ENCODE peak calls at places on chromosomes 13 and 19, in five cellular contexts. X is naive B cell; D is CD8-positive, alpha-beta memory T cell; O is EH; S is stimulated activated CD4-positive, alpha-beta T cell treated with anti-CD3 and anti-CD28 coated beads, Interleukin-15, amount 100 ng/mL, for 48 hours. R is an unnamed sample.

GRCh38 chr19:55080121-55080914 is 4.6 kb downstream of the EPS8L1 start:
- DNase-seq in X (no peak), D (peak; percentile 52), O (peak; percentile 73), S (peak; percentile 68), R (peak; percentile 36)

GRCh38 chr19:7524523-7524922 is 2.1 kb downstream of the MCOLN1 start:
- DNase-seq in X (no peak), O (no peak), D (no peak), S (no peak), R (no peak)

GRCh38 chr13:83906240-83906820 is 24.1 kb upstream of the SLITRK1 start:
- DNase-seq in O (no peak), S (no peak), X (no peak), D (no peak), R (no peak)

GRCh38 chr19:40811478-40812341 is 12.7 kb downstream of the EGLN2 start:
- DNase-seq in D (no peak), O (no peak), X (no peak), S (no peak), R (peak; percentile 46)

GRCh38 chr13:96492758-96493157 is 402.9 kb downstream of the HS6ST3 start:
- DNase-seq in X (no peak), S (no peak), O (no peak), D (no peak), R (no peak)

GRCh38 chr13:95254341-95254740 is 46.9 kb downstream of the ABCC4 start:
- DNase-seq in X (no peak), S (no peak), O (peak; percentile 70), D (no peak), R (no peak)

GRCh38 chr19:41740415-41741243 is 14.7 kb upstream of the CEACAM6 start:
- DNase-seq in X (no peak), S (peak; percentile 12), D (no peak), O (no peak), R (no peak)

GRCh38 chr13:49791214-49791752 is 1.2 kb downstream of the KPNA3 start:
- DNase-seq in X (peak; percentile 1), D (peak; percentile 1), S (no peak), O (peak; percentile 25), R (no peak)

GRCh38 chr19:17409990-17410389 is 4.6 kb upstream of the BST2 start:
- DNase-seq in S (no peak), D (no peak), X (no peak), O (no peak), R (no peak)

GRCh38 chr13:113364933-113365371 is 1.0 kb upstream of the GRTP1 start:
- DNase-seq in D (no peak), X (no peak), O (no peak), S (no peak), R (no peak)

GRCh38 chr13:29707876-29708543 is 112.5 kb upstream of the SLC7A1 start:
- DNase-seq in X (peak; percentile 5), O (peak; percentile 72), S (peak; percentile 29), D (peak; percentile 22), R (peak; percentile 17)

GRCh38 chr13:60167121-60167520 is 3.4 kb upstream of the DIAPH3 start:
- DNase-seq in O (no peak), S (no peak), X (no peak), D (no peak), R (no peak)

GRCh38 chr13:50129923-50130685 is 114.9 kb downstream of the KCNRG start:
- DNase-seq in O (no peak), X (peak; percentile 33), D (peak; percentile 27), S (no peak), R (peak; percentile 25)

GRCh38 chr19:19075126-19075525 is 11.3 kb downstream of the SLC25A42 start:
- DNase-seq in O (no peak), X (no peak), D (no peak), S (no peak), R (no peak)

GRCh38 chr13:33229446-33230177 is 55.9 kb downstream of the STARD13 start:
- DNase-seq in S (no peak), X (no peak), O (peak; percentile 78), D (no peak), R (no peak)

GRCh38 chr19:33426621-33427475 is 53.3 kb downstream of the CEBPG start:
- DNase-seq in O (no peak), S (no peak), D (no peak), X (no peak), R (no peak)

GRCh38 chr13:93145199-93145598 is 81.4 kb upstream of the GPC6 start:
- DNase-seq in O (no peak), X (no peak), D (no peak), S (no peak), R (no peak)

GRCh38 chr13:76848596-76848995 is 37.6 kb downstream of the KCTD12 start:
- DNase-seq in D (no peak), O (no peak), X (no peak), S (no peak), R (no peak)

GRCh38 chr13:51887441-51887840 is 25.7 kb downstream of the CCDC70 start:
- DNase-seq in O (no peak), X (no peak), S (no peak), D (no peak), R (no peak)

GRCh38 chr19:6551607-6552450 is 21.0 kb downstream of the TNFSF9 start:
- DNase-seq in O (no peak), D (peak; percentile 69), S (peak; percentile 41), X (no peak), R (peak; percentile 71)

GRCh38 chr19:12763100-12763499 is 11.5 kb downstream of the BEST2 start:
- DNase-seq in O (no peak), X (no peak), S (no peak), D (no peak), R (no peak)

GRCh38 chr19:31838163-31838798 is 489.0 kb upstream of the TSHZ3 start:
- DNase-seq in S (no peak), X (no peak), D (no peak), O (no peak), R (no peak)

GRCh38 chr13:46530084-46530935 is 22.7 kb upstream of the LRCH1 start:
- DNase-seq in S (no peak), X (no peak), D (no peak), O (peak; percentile 71), R (no peak)

GRCh38 chr19:52464798-52465470 is 11.6 kb downstream of the ZNF578 start:
- DNase-seq in D (no peak), X (no peak), O (no peak), S (no peak), R (no peak)

GRCh38 chr19:18992696-18993095 is 40.6 kb downstream of the SUGP2 start:
- DNase-seq in O (no peak), D (no peak), X (no peak), S (no peak), R (no peak)

GRCh38 chr19:58218899-58219298 is 9.8 kb upstream of the ZNF544 start:
- DNase-seq in X (no peak), O (peak; percentile 22), D (peak; percentile 32), S (peak; percentile 15), R (no peak)

GRCh38 chr13:30477346-30478235 is 11.9 kb upstream of the HMGB1 start:
- DNase-seq in D (no peak), S (no peak), X (peak; percentile 28), O (no peak), R (no peak)

R was measured in CD8-positive, alpha-beta T cell.